ENCODE peak calls at places on chromosomes 4 and X, in four cellular contexts. Y is HepG2, G is H1, C is GM12878. F is an unnamed sample.
A peak's percentile ranks its signal among the peaks of the same experiment; 100 is the strongest.

GRCh38 chr4:182189107-182189878 is 53.9 kb upstream of the TENM3 start:
- DNase-seq in Y (no peak), G (no peak), C (no peak), F (no peak)

GRCh38 chrX:102978594-102978993 is 41.5 kb downstream of the RAB40AL start:
- DNase-seq in Y (no peak), G (no peak), C (no peak), F (no peak)

GRCh38 chr4:22473268-22473667 is 42.6 kb downstream of the ADGRA3 start:
- DNase-seq in Y (no peak), G (no peak), C (no peak), F (no peak)

GRCh38 chrX:38839944-38840343 is 38.7 kb downstream of the MID1IP1 start:
- DNase-seq in Y (no peak), G (no peak), C (no peak), F (no peak)

GRCh38 chr4:121989715-121990114 is 37.9 kb upstream of the TRPC3 start:
- DNase-seq in Y (no peak), G (no peak), C (no peak), F (no peak)

GRCh38 chrX:1359477-1359873 is 22.9 kb downstream of the IL3RA start:
- DNase-seq in Y (no peak), G (no peak), C (no peak), F (no peak)

GRCh38 chr4:80266267-80266901 is at the start of gene FGF5:
- DNase-seq in Y (no peak), G (peak; percentile 77), C (no peak), F (no peak)

GRCh38 chr4:47786958-47787370 is 50.9 kb downstream of the CORIN start:
- DNase-seq in Y (peak; percentile 67), G (no peak), C (peak; percentile 46), F (no peak)

GRCh38 chrX:31268359-31268758 is 196.5 kb upstream of the FTHL17 start:
- DNase-seq in Y (peak; percentile 2), G (no peak), C (no peak), F (no peak)

GRCh38 chrX:105462191-105462590 is 241.7 kb upstream of the TEX13A start:
- DNase-seq in Y (no peak), G (no peak), C (no peak), F (no peak)

GRCh38 chr4:147833254-147833653 is 101.4 kb downstream of the ARHGAP10 start:
- DNase-seq in Y (no peak), G (no peak), C (no peak), F (no peak)

GRCh38 chr4:4803216-4803903 is 56.1 kb upstream of the MSX1 start:
- DNase-seq in Y (no peak), G (no peak), C (no peak), F (no peak)

GRCh38 chrX:134244043-134244442 is 7.1 kb downstream of the CCDC160 start:
- DNase-seq in Y (no peak), G (no peak), C (no peak), F (no peak)

GRCh38 chrX:3154386-3154991 is 113.2 kb downstream of the ARSF start:
- DNase-seq in Y (no peak), G (no peak), C (no peak), F (no peak)

GRCh38 chrX:46447384-46447783 is 97.8 kb downstream of the ZNF674 start:
- DNase-seq in Y (peak; percentile 23), G (no peak), C (no peak), F (no peak)

GRCh38 chr4:135485371-135485770 is 1283.8 kb upstream of the PABPC4L start:
- DNase-seq in Y (no peak), G (no peak), C (no peak), F (no peak)

GRCh38 chrX:24415921-24416320 is 49.2 kb upstream of the PDK3 start:
- DNase-seq in Y (no peak), G (no peak), C (no peak), F (no peak)
- TF ChIP-seq SUZ12 in Y (no peak), G (no peak), C (no peak), F (no peak)

GRCh38 chr4:76745264-76745663 is 152.7 kb downstream of the SOWAHB start:
- DNase-seq in Y (no peak), G (no peak), C (no peak), F (no peak)
- H3K4me3 ChIP-seq in Y (no peak overlapping the region), G (no peak overlapping the region), C (no peak overlapping the region), F (no peak overlapping the region)

GRCh38 chrX:66046612-66047235 is 6.8 kb upstream of the VSIG4 start:
- DNase-seq in Y (no peak), G (no peak), C (peak; percentile 81), F (no peak)
- TF ChIP-seq SUZ12 in Y (no peak), G (no peak), C (no peak), F (no peak)

GRCh38 chr4:78644744-78645330 is 93.3 kb downstream of the ANXA3 start:
- DNase-seq in Y (peak; percentile 51), G (no peak), C (no peak), F (no peak)
- H3K4me3 ChIP-seq in Y (no peak overlapping the region), G (no peak overlapping the region), C (no peak overlapping the region), F (no peak overlapping the region)

DNA sequence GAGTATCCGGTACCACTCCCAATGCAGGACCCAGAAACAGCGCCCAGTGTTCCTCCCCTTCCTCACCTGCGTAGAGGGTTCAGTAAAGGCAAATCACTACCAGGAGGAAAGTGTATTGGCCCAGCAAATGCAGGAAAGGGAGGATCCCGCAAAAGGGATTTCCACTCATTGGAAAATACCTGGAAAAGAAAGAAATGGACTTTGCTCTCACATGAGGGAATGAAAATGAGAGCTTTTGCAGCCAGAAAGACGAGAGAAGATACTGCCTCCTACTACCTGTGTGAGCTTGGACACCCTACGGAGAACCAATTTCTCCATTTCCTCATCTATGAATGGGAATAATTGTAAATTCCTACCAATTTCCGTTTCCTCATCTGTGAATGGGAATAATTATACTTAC is 184.1 kb upstream of the PPARGC1A start:
- DNase-seq in Y (no peak), G (no peak), C (no peak), F (no peak)
- TF ChIP-seq SUZ12 in Y (no peak), G (no peak), C (no peak), F (no peak)

GRCh38 chr4:83923341-83923740 is 387.4 kb downstream of the GPAT3 start:
- DNase-seq in Y (no peak), G (no peak), C (no peak), F (no peak)
- H3K4me3 ChIP-seq in Y (no peak overlapping the region), G (no peak overlapping the region), C (no peak overlapping the region), F (no peak overlapping the region)

GRCh38 chr4:10160280-10160856 is 43.8 kb upstream of the WDR1 start:
- DNase-seq in Y (peak; percentile 18), G (no peak), C (no peak), F (no peak)

GRCh38 chr4:10161146-10161545 is 44.5 kb upstream of the WDR1 start:
- DNase-seq in Y (no peak), G (no peak), C (no peak), F (no peak)

GRCh38 chr4:10158355-10158942 is 41.9 kb upstream of the WDR1 start:
- DNase-seq in Y (peak; percentile 16), G (no peak), C (no peak), F (no peak)

GRCh38 chr4:10159671-10160070 is 43.1 kb upstream of the WDR1 start:
- DNase-seq in Y (no peak), G (no peak), C (no peak), F (no peak)

GRCh38 chr4:10157478-10158354 is 41.1 kb upstream of the WDR1 start:
- DNase-seq in Y (peak; percentile 55), G (peak; percentile 62), C (peak; percentile 9), F (peak; percentile 69)
- TF ChIP-seq SUZ12 in Y (no peak), G (no peak), C (no peak), F (no peak)

GRCh38 chrX:19866626-19867410 is 20.6 kb downstream of the SH3KBP1 start:
- DNase-seq in Y (no peak), G (no peak), C (no peak), F (no peak)
- H3K4me3 ChIP-seq in Y (no peak overlapping the region), G (no peak overlapping the region), C (peak overlapping the region; percentile 34), F (no peak overlapping the region)

F was measured in NT2/D1.